ENCODE peak calls at places on chromosomes 2 and 18, in eight cellular contexts. L is NCI-H1105, C is B cell, R is cardiac fibroblast, K is T-helper 1 cell, F is glutamatergic neuron, U is Peyer's patch, N is A549. M is an unnamed sample.

GRCh38 chr2:69188174-69188900 is 175.4 kb downstream of the ANTXR1 start:
- DNase-seq in L (no peak), C (no peak), R (no peak), K (no peak), F (no peak), U (no peak), N (no peak), M (no peak)

GRCh38 chr18:76426738-76427305 is 68.2 kb downstream of the ZNF516 start:
- DNase-seq in L (no peak), C (no peak), R (peak), K (no peak), F (peak), U (no peak), N (peak), M (peak)

GRCh38 chr2:162244559-162245031 is 1.4 kb upstream of the FAP start:
- DNase-seq in L (no peak), C (no peak), R (peak), K (no peak), F (no peak), U (no peak), N (peak), M (no peak)

GRCh38 chr2:178220814-178221213 is 26.5 kb downstream of the OSBPL6 start:
- DNase-seq in L (no peak), C (no peak), R (no peak), K (no peak), F (peak), U (no peak), N (no peak), M (no peak)

GRCh38 chr2:73290049-73290839 is 3.1 kb downstream of the EGR4 start:
- DNase-seq in L (peak), C (peak), R (peak), K (peak), F (peak), U (peak), N (peak), M (peak)

GRCh38 chr2:98804736-98805135 is 73.8 kb upstream of the MGAT4A start:
- DNase-seq in L (no peak), C (no peak), R (no peak), K (no peak), F (no peak), U (no peak), N (no peak), M (peak)

GRCh38 chr2:138922973-138923563 is 142.9 kb upstream of the NXPH2 start:
- DNase-seq in L (no peak), C (no peak), R (peak), K (no peak), F (no peak), U (no peak), N (peak), M (no peak)

GRCh38 chr2:58369594-58369993 is 128.5 kb upstream of the FANCL start:
- DNase-seq in L (no peak), C (no peak), R (no peak), K (no peak), F (no peak), U (no peak), N (no peak), M (no peak)

GRCh38 chr2:241798081-241798630 is 10.8 kb upstream of the NEU4 start:
- DNase-seq in L (no peak), C (no peak), R (no peak), K (no peak), F (no peak), U (no peak), N (no peak), M (no peak)

GRCh38 chr2:230323385-230324106 is 3.4 kb upstream of the SP140L start:
- DNase-seq in L (no peak), C (no peak), R (no peak), K (no peak), F (no peak), U (no peak), N (peak), M (no peak)

GRCh38 chr18:36592282-36592681 is 236.5 kb downstream of the TPGS2 start:
- DNase-seq in L (no peak), C (no peak), R (peak), K (no peak), F (no peak), U (no peak), N (no peak), M (no peak)

GRCh38 chr2:85584354-85584856 is at the start of gene VAMP5:
- DNase-seq in L (no peak), C (no peak), R (peak), K (no peak), F (peak), U (no peak), N (no peak), M (no peak)

GRCh38 chr2:180523629-180524340 is 456.6 kb upstream of the UBE2E3 start:
- DNase-seq in L (no peak), C (no peak), R (peak), K (no peak), F (no peak), U (no peak), N (peak), M (no peak)

GRCh38 chr2:214019229-214019972 is 391.5 kb upstream of the VWC2L start:
- DNase-seq in L (no peak), C (no peak), R (peak), K (no peak), F (no peak), U (no peak), N (peak), M (no peak)

GRCh38 chr18:79527656-79528055 is 131.9 kb downstream of the NFATC1 start:
- DNase-seq in L (no peak), C (no peak), R (no peak), K (no peak), F (peak), U (no peak), N (no peak), M (no peak)

GRCh38 chr2:203164311-203164935 is 74.4 kb upstream of the CYP20A1 start:
- DNase-seq in L (no peak), C (no peak), R (no peak), K (no peak), F (no peak), U (no peak), N (no peak), M (no peak)

GRCh38 chr2:96760986-96761832 is 507 bp downstream of the CNNM4 start:
- DNase-seq in L (no peak), C (no peak), R (peak), K (no peak), F (no peak), U (no peak), N (peak), M (no peak)

GRCh38 chr2:9627310-9627709 is 3.5 kb downstream of the YWHAQ start:
- DNase-seq in L (no peak), C (no peak), R (no peak), K (peak), F (no peak), U (no peak), N (no peak), M (no peak)

GRCh38 chr2:65397122-65397521 is 35.3 kb downstream of the SPRED2 start:
- DNase-seq in L (no peak), C (no peak), R (peak), K (peak), F (no peak), U (no peak), N (no peak), M (no peak)

GRCh38 chr18:80088036-80088435 is 21.0 kb upstream of the ADNP2 start:
- DNase-seq in L (no peak), C (no peak), R (no peak), K (no peak), F (no peak), U (no peak), N (no peak), M (no peak)

GRCh38 chr2:24507511-24507910 is 16.5 kb downstream of the NCOA1 start:
- DNase-seq in L (no peak), C (no peak), R (no peak), K (no peak), F (no peak), U (no peak), N (no peak), M (no peak)

GRCh38 chr18:49892148-49892924 is 79.0 kb upstream of the ACAA2 start:
- DNase-seq in L (no peak), C (no peak), R (peak), K (no peak), F (no peak), U (no peak), N (no peak), M (no peak)

GRCh38 chr2:3434005-3434404 is 54.5 kb downstream of the TRAPPC12 start:
- DNase-seq in L (no peak), C (peak), R (no peak), K (no peak), F (no peak), U (no peak), N (no peak), M (no peak)

GRCh38 chr2:127525692-127526141 is 572 bp downstream of the IWS1 start:
- DNase-seq in L (no peak), C (no peak), R (peak), K (peak), F (peak), U (peak), N (peak), M (no peak)

GRCh38 chr18:36501100-36501499 is 203.6 kb downstream of the FHOD3 start:
- DNase-seq in L (peak), C (no peak), R (no peak), K (no peak), F (no peak), U (no peak), N (no peak), M (no peak)

GRCh38 chr2:42169869-42170465 is 814 bp downstream of the EML4 start:
- DNase-seq in L (no peak), C (peak), R (peak), K (peak), F (no peak), U (peak), N (no peak), M (no peak)

GRCh38 chr2:164794432-164795231 is 47.0 kb downstream of the COBLL1 start:
- DNase-seq in L (no peak), C (no peak), R (peak), K (no peak), F (no peak), U (no peak), N (no peak), M (no peak)

GRCh38 chr2:214902273-214902672 is 92.8 kb upstream of the BARD1 start:
- DNase-seq in L (peak), C (no peak), R (no peak), K (no peak), F (no peak), U (no peak), N (no peak), M (no peak)

GRCh38 chr18:13451208-13451530 is 232.6 kb downstream of the LDLRAD4 start:
- DNase-seq in L (no peak), C (no peak), R (no peak), K (no peak), F (no peak), U (no peak), N (no peak), M (no peak)

GRCh38 chr2:218722876-218723477 is 12.3 kb downstream of the TTLL4 start:
- DNase-seq in L (no peak), C (no peak), R (no peak), K (no peak), F (no peak), U (no peak), N (no peak), M (no peak)

GRCh38 chr2:36539631-36540030 is 58.3 kb downstream of the FEZ2 start:
- DNase-seq in L (no peak), C (no peak), R (peak), K (no peak), F (no peak), U (no peak), N (no peak), M (no peak)

GRCh38 chr2:222686086-222686750 is 14.8 kb downstream of the MOGAT1 start:
- DNase-seq in L (no peak), C (no peak), R (no peak), K (no peak), F (no peak), U (no peak), N (no peak), M (no peak)

GRCh38 chr2:142681952-142682351 is 195.5 kb upstream of the KYNU start:
- DNase-seq in L (no peak), C (no peak), R (no peak), K (no peak), F (no peak), U (no peak), N (no peak), M (no peak)

GRCh38 chr2:56754066-56754615 is 570.4 kb downstream of the CCDC85A start:
- DNase-seq in L (peak), C (no peak), R (no peak), K (no peak), F (no peak), U (no peak), N (no peak), M (no peak)

GRCh38 chr2:44549099-44549471 is 187.3 kb downstream of the CAMKMT start:
- DNase-seq in L (no peak), C (no peak), R (peak), K (no peak), F (no peak), U (no peak), N (peak), M (no peak)

GRCh38 chr18:36296591-36297418 is 708 bp upstream of the FHOD3 start:
- DNase-seq in L (peak), C (no peak), R (peak), K (no peak), F (peak), U (no peak), N (peak), M (peak)

GRCh38 chr2:221758076-221758475 is 186.0 kb upstream of the EPHA4 start:
- DNase-seq in L (no peak), C (no peak), R (no peak), K (no peak), F (no peak), U (no peak), N (no peak), M (no peak)

GRCh38 chr2:200050921-200051620 is 95.7 kb downstream of the MAIP1 start:
- DNase-seq in L (no peak), C (no peak), R (no peak), K (no peak), F (no peak), U (no peak), N (no peak), M (no peak)

GRCh38 chr2:26735096-26735495 is 29.0 kb upstream of the SLC35F6 start:
- DNase-seq in L (no peak), C (no peak), R (peak), K (no peak), F (no peak), U (no peak), N (peak), M (no peak)

GRCh38 chr2:174266288-174266687 is 18.0 kb upstream of the OLA1 start:
- DNase-seq in L (no peak), C (no peak), R (no peak), K (no peak), F (no peak), U (no peak), N (no peak), M (no peak)